ENCODE peak calls at places on chromosomes 3 and 15, in five cellular contexts. E, N, D, I and L are unnamed samples.

GRCh38 chr3:151085889-151086483 is 522 bp downstream of the MED12L start:
- DNase-seq in E (no peak), N (no peak), D (no peak), I (peak; percentile 19), L (peak; percentile 32)

GRCh38 chr15:52667597-52667996 is 11.6 kb downstream of the ATOSA start:
- DNase-seq in E (no peak), N (peak; percentile 96), D (no peak), I (no peak), L (no peak)

GRCh38 chr3:42101048-42101447 is 9.9 kb downstream of the TRAK1 start:
- DNase-seq in E (no peak), N (peak; percentile 78), D (no peak), I (no peak), L (no peak)

GRCh38 chr15:62618432-62618831 is 424.1 kb upstream of the TPM1 start:
- DNase-seq in E (no peak), N (peak; percentile 80), D (no peak), I (no peak), L (no peak)

GRCh38 chr15:98799461-98799971 is 151.2 kb downstream of the IGF1R start:
- DNase-seq in E (no peak), N (peak; percentile 69), D (no peak), I (no peak), L (no peak)

GRCh38 chr15:62059818-62060115 is 480 bp downstream of the VPS13C start:
- DNase-seq in E (peak; percentile 68), N (no peak), D (peak; percentile 89), I (peak; percentile 44), L (peak; percentile 77)

GRCh38 chr15:29631076-29632070 is 190.9 kb downstream of the TJP1 start:
- DNase-seq in E (no peak), N (no peak), D (no peak), I (no peak), L (no peak)

GRCh38 chr3:110352841-110353595 is 718.6 kb upstream of the NECTIN3 start:
- DNase-seq in E (no peak), N (no peak), D (no peak), I (no peak), L (no peak)

GRCh38 chr15:90592144-90592887 is 62.6 kb downstream of the CRTC3 start:
- DNase-seq in E (no peak), N (peak; percentile 79), D (no peak), I (no peak), L (no peak)

GRCh38 chr15:34583399-34584320 is at the start of gene GOLGA8B:
- DNase-seq in E (peak; percentile 80), N (peak; percentile 68), D (peak; percentile 87), I (peak; percentile 65), L (peak; percentile 87)

GRCh38 chr3:156455839-156456238 is 99.1 kb downstream of the SSR3 start:
- DNase-seq in E (no peak), N (no peak), D (no peak), I (no peak), L (no peak)

GRCh38 chr15:24954783-24955548 is at the start of the genes SNRPN and SNURF:
- DNase-seq in E (peak; percentile 60), N (peak; percentile 50), D (peak; percentile 81), I (peak; percentile 34), L (peak; percentile 71)

GRCh38 chr3:185688808-185689207 is 102.7 kb downstream of the SENP2 start:
- DNase-seq in E (no peak), N (peak; percentile 99), D (no peak), I (no peak), L (no peak)